ENCODE peak calls at places on chromosomes 7 and 10, in four cellular contexts. W is fibroblast of villous mesenchyme, P is fibroblast of lung, J is H1. S is an unnamed sample.

GRCh38 chr10:132206806-132207535 is 20.2 kb downstream of the DPYSL4 start:
- DNase-seq in W (no peak), J (no peak), P (no peak), S (no peak)

GRCh38 chr10:45302573-45302972 is 12.8 kb downstream of the OR13A1 start:
- DNase-seq in W (no peak), J (no peak), P (no peak), S (no peak)

GRCh38 chr7:80779456-80779855 is 139.4 kb downstream of the SEMA3C start:
- DNase-seq in J (no peak), W (no peak), P (peak), S (no peak)

GRCh38 chr10:110568055-110568735 is 700 bp downstream of the SMC3 start:
- DNase-seq in J (no peak), P (peak), W (peak), S (peak)

GRCh38 chr7:151063212-151063561 is 3.8 kb downstream of the SLC4A2 start:
- DNase-seq in P (peak), W (peak), J (no peak), S (peak)

GRCh38 chr7:81662531-81662930 is 107.3 kb downstream of the HGF start:
- DNase-seq in J (no peak), W (peak), P (peak), S (peak)

GRCh38 chr7:71408276-71408675 is 276.3 kb downstream of the GALNT17 start:
- DNase-seq in J (no peak), P (no peak), W (no peak), S (no peak)

GRCh38 chr7:2384354-2385243 is 18.8 kb upstream of the CHST12 start:
- DNase-seq in P (no peak), W (no peak), J (no peak), S (no peak)

GRCh38 chr7:91007371-91007770 is 256.9 kb upstream of the FZD1 start:
- DNase-seq in J (no peak), P (peak), W (no peak), S (no peak)

GRCh38 chr7:123769371-123769770 is 20.6 kb upstream of the WASL start:
- DNase-seq in J (no peak), W (peak), P (peak), S (peak)

GRCh38 chr10:84363434-84363833 is 35.0 kb downstream of the CCSER2 start:
- DNase-seq in J (no peak), P (no peak), W (no peak), S (no peak)

GRCh38 chr10:115849197-115849596 is 423.8 kb downstream of the GFRA1 start:
- DNase-seq in P (peak), J (no peak), W (no peak), S (no peak)

GRCh38 chr7:21261627-21262564 is 166.0 kb upstream of the SP4 start:
- DNase-seq in P (peak), J (peak), W (peak), S (peak)

GRCh38 chr7:108016841-108017775 is 14.1 kb upstream of the LAMB1 start:
- DNase-seq in P (peak), J (no peak), W (peak), S (peak)

GRCh38 chr7:17631061-17631460 is 309.2 kb downstream of the SNX13 start:
- DNase-seq in J (no peak), W (no peak), P (no peak), S (no peak)

GRCh38 chr7:36315309-36315948 is 74.2 kb upstream of the ANLN start:
- DNase-seq in P (no peak), J (no peak), W (no peak), S (no peak)

GRCh38 chr10:20100157-20100556 is 283.9 kb downstream of the PLXDC2 start:
- DNase-seq in P (peak), J (no peak), W (peak), S (no peak)

GRCh38 chr7:150941983-150942590 is 36.0 kb downstream of the KCNH2 start:
- DNase-seq in P (no peak), J (no peak), W (no peak), S (no peak)

GRCh38 chr7:91156326-91156725 is 107.9 kb upstream of the FZD1 start:
- DNase-seq in W (no peak), J (no peak), P (no peak), S (no peak)

GRCh38 chr7:8442814-8443304 is 9.4 kb downstream of the NXPH1 start:
- DNase-seq in J (peak), P (peak), W (peak), S (peak)

GRCh38 chr7:151415375-151416112 is 5.7 kb upstream of the WDR86 start:
- DNase-seq in J (no peak), W (peak), P (no peak), S (peak)

GRCh38 chr10:77513783-77514331 is 123.8 kb downstream of the KCNMA1 start:
- DNase-seq in P (peak), J (no peak), W (peak), S (peak)

GRCh38 chr7:144738708-144739314 is 97.0 kb downstream of the TPK1 start:
- DNase-seq in P (peak), J (no peak), W (peak), S (peak)

GRCh38 chr7:151742713-151743480 is 134.0 kb downstream of the PRKAG2 start:
- DNase-seq in J (no peak), P (peak), W (no peak), S (no peak)

GRCh38 chr7:114354306-114354705 is 60.3 kb upstream of the FOXP2 start:
- DNase-seq in P (no peak), J (no peak), W (no peak), S (no peak)

GRCh38 chr7:78620931-78621330 is 822.4 kb downstream of the PHTF2 start:
- DNase-seq in J (no peak), W (peak), P (peak), S (no peak)

GRCh38 chr7:104985259-104985617 is 28.8 kb upstream of the KMT2E start:
- DNase-seq in P (no peak), J (no peak), W (no peak), S (no peak)

GRCh38 chr10:86310702-86311101 is 55.9 kb downstream of the GRID1 start:
- DNase-seq in P (no peak), J (no peak), W (no peak), S (no peak)

GRCh38 chr10:132958886-132959295 is 16.5 kb upstream of the CFAP46 start:
- DNase-seq in W (no peak), P (no peak), J (no peak), S (no peak)

GRCh38 chr7:65951837-65952578 is 30.0 kb downstream of the GUSB start:
- DNase-seq in W (no peak), P (no peak), J (no peak), S (no peak)

GRCh38 chr10:27319752-27320561 is 79.4 kb upstream of the ACBD5 start:
- DNase-seq in P (peak), W (peak), J (no peak), S (peak)

DNA sequence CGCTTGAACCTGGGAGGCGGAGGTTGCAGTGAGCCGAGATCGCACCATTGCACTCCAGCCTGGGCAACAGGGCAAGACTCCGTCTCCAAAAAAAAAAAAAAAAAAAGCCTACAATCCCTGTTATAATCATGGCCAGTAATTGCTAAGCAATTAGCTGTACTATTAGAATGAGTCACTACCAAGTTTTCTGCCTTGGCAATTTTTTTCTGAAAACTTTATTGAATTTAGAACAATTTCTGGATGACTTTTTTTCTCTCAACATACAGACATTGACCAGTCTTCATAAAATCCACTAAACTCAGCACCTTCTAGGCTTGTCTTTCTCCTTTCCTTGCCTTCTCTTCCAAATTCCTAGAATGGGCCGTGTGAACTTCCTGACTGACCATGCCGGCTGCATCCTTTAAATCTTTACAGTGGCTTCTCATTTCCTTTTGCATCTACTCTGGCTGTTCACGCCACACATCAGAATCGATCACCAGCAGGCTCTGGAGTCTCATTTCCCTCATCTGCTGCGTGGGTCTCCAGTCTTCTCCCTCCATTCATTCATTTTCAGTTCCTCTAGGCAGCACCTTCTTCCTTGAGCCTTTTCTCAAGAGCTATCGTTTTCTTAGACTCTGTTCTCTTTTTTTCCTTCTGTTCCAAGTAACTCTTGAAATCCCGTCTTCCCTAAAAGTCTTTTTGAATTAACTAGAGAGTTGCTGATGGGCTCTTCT is 107.9 kb downstream of the KAT6B start:
- DNase-seq in J (no peak), W (no peak), P (no peak), S (no peak)
- H3K4me3 ChIP-seq in J (no peak), W (no peak), P (no peak), S (no peak)

DNA sequence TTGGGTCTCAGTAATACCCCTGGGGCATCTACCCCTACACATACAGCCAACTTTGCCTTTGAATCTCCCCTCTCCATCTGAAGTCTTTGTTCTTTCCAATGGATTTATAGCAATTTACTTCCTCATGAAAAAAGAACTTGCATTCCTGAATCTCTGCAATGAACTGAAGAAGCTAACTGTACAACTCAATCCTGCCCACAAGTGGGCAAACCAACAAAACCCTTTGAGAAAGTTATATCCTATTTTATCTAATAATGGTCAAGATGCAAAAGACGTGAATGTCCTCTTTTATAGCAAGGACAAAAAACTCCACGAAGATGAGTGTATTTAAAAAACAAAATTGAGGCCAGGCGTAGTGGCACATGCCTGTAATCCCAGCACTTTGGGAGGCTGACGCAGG is 991.3 kb downstream of the LRMDA start:
- DNase-seq in W (no peak), J (no peak), P (no peak), S (peak)
- TF ChIP-seq CTCF in W (peak), J (no peak), P (no peak), S (peak)

GRCh38 chr7:148397555-148397954 is 193.0 kb upstream of the C7orf33 start:
- DNase-seq in J (no peak), W (no peak), P (no peak), S (no peak)

GRCh38 chr7:148398844-148399365 is 191.7 kb upstream of the C7orf33 start:
- DNase-seq in P (no peak), J (no peak), W (no peak), S (no peak)

GRCh38 chr7:148395990-148396716 is 194.4 kb upstream of the C7orf33 start:
- DNase-seq in P (no peak), W (no peak), J (no peak), S (no peak)

GRCh38 chr7:148397056-148397455 is 193.5 kb upstream of the C7orf33 start:
- DNase-seq in J (no peak), W (no peak), P (no peak), S (no peak)

GRCh38 chr7:148397985-148398384 is 192.6 kb upstream of the C7orf33 start:
- DNase-seq in W (no peak), J (no peak), P (no peak), S (no peak)
- H3K4me3 ChIP-seq in W (no peak), J (no peak), P (no peak), S (no peak)

GRCh38 chr10:88401671-88402347 is 181.3 kb downstream of the RNLS start:
- DNase-seq in J (no peak), P (peak), W (no peak), S (peak)
- TF ChIP-seq CTCF in J (no peak), P (peak), W (peak), S (peak)

GRCh38 chr10:49608925-49609282 is 1.2 kb upstream of the SLC18A3 start:
- DNase-seq in J (no peak), W (no peak), P (no peak), S (no peak)
- H3K4me3 ChIP-seq in J (peak), W (no peak), P (no peak), S (no peak)

GRCh38 chr10:6781133-6781770 is 201.2 kb upstream of the PRKCQ start:
- DNase-seq in W (peak), P (no peak), J (no peak), S (no peak)

GRCh38 chr10:6788191-6788590 is 208.1 kb upstream of the PRKCQ start:
- DNase-seq in W (no peak), J (no peak), P (no peak), S (peak)

GRCh38 chr10:6782378-6782777 is 202.3 kb upstream of the PRKCQ start:
- DNase-seq in W (no peak), P (no peak), J (no peak), S (no peak)

GRCh38 chr10:6787684-6788083 is 207.6 kb upstream of the PRKCQ start:
- DNase-seq in J (no peak), P (no peak), W (no peak), S (no peak)

GRCh38 chr10:6786579-6787031 is 206.5 kb upstream of the PRKCQ start:
- DNase-seq in W (peak), J (no peak), P (peak), S (peak)
- TF ChIP-seq CTCF in W (peak), J (no peak), P (peak), S (peak)

GRCh38 chr10:99233680-99234018 is 2.0 kb downstream of the HPSE2 start:
- DNase-seq in J (no peak), W (no peak), P (no peak), S (no peak)

GRCh38 chr10:99235469-99235871 is at the start of gene HPSE2:
- DNase-seq in J (peak), W (no peak), P (no peak), S (no peak)

GRCh38 chr10:99234067-99234738 is 1.4 kb downstream of the HPSE2 start:
- DNase-seq in P (peak), J (peak), W (peak), S (peak)

GRCh38 chr10:99235872-99236626 is 397 bp upstream of the HPSE2 start:
- DNase-seq in J (peak), W (peak), P (no peak), S (no peak)

GRCh38 chr10:99234739-99235468 is 748 bp downstream of the HPSE2 start:
- DNase-seq in J (no peak), W (peak), P (peak), S (peak)
- H3K4me3 ChIP-seq in J (peak), W (peak), P (peak), S (peak)

GRCh38 chr7:137743021-137743420 is 103.8 kb downstream of the DGKI start:
- DNase-seq in W (no peak), P (no peak), J (no peak), S (no peak)

GRCh38 chr7:137742051-137742450 is 104.7 kb downstream of the DGKI start:
- DNase-seq in J (no peak), W (no peak), P (no peak), S (no peak)

DNA sequence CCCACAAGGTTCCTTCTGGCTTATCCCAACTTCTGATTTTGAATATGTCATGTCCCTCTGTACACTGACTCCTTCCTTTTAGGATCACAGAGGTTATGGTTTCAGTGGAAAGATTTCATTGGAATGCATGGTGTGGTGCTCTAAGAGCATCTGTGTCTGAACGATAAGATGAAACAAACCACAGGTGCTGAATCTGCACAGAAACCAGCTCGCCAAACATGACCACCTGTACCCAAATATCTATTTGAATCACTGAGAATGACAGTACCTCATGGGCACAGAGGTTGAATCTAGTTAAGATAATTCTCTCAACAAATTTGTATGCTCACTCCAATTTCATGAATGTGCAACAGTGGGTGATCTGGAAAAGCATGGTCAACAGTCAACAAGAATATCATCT is 105.3 kb downstream of the DGKI start:
- DNase-seq in J (no peak), W (no peak), P (no peak), S (no peak)
- TF ChIP-seq CTCF in J (no peak), W (no peak), P (no peak), S (no peak)

S was measured in AG10803.